ENCODE peak calls at places on chromosomes 16 and 17, in five cellular contexts. I is dorsolateral prefrontal cortex, B is HL-60, J is fibroblast of mammary gland, O is epithelial cell of esophagus. S is an unnamed sample.

GRCh38 chr16:8741636-8742427 is 55.6 kb downstream of the TMEM186 start:
- DNase-seq in I (no peak), B (no peak), J (no peak), O (no peak), S (no peak)

GRCh38 chr17:20908373-20909273 is 134.2 kb downstream of the USP22 start:
- DNase-seq in I (peak; percentile 94), B (peak; percentile 50), J (peak; percentile 65), O (peak; percentile 67), S (peak; percentile 83)

GRCh38 chr17:50649042-50649908 is 14.6 kb downstream of the ABCC3 start:
- DNase-seq in I (no peak), B (no peak), J (peak; percentile 64), O (peak; percentile 30), S (no peak)

GRCh38 chr17:72135546-72136325 is 14.9 kb downstream of the SOX9 start:
- DNase-seq in I (no peak), B (no peak), J (peak; percentile 33), O (no peak), S (no peak)

GRCh38 chr17:61368832-61369468 is 30.7 kb upstream of the TBX2 start:
- DNase-seq in I (no peak), B (no peak), J (no peak), O (no peak), S (no peak)

GRCh38 chr17:81236784-81237183 is 2.1 kb downstream of the TEPSIN start:
- DNase-seq in I (no peak), B (no peak), J (no peak), O (no peak), S (no peak)

GRCh38 chr17:35889818-35890773 is 9.9 kb upstream of the CCL5 start:
- DNase-seq in I (no peak), B (no peak), J (peak; percentile 34), O (peak; percentile 45), S (peak; percentile 72)

GRCh38 chr16:22326369-22326652 is 29.1 kb downstream of the POLR3E start:
- DNase-seq in I (no peak), B (no peak), J (no peak), O (no peak), S (no peak)

GRCh38 chr17:13601776-13602551 is at the start of gene HS3ST3A1:
- DNase-seq in I (no peak), B (no peak), J (peak; percentile 84), O (no peak), S (peak; percentile 48)

GRCh38 chr17:14737984-14738651 is 437.2 kb downstream of the HS3ST3B1 start:
- DNase-seq in I (no peak), B (peak; percentile 82), J (peak; percentile 100), O (peak; percentile 100), S (no peak)

GRCh38 chr17:79340286-79340685 is 265.7 kb downstream of the ENGASE start:
- DNase-seq in I (no peak), B (no peak), J (no peak), O (no peak), S (no peak)

GRCh38 chr16:2663553-2664521 is 18.5 kb upstream of the KCTD5 start:
- DNase-seq in I (no peak), B (no peak), J (peak; percentile 88), O (peak; percentile 92), S (no peak)

GRCh38 chr17:3006801-3007200 is 56.6 kb downstream of the OR1D5 start:
- DNase-seq in I (no peak), B (no peak), J (no peak), O (no peak), S (no peak)

GRCh38 chr16:56974549-56975300 is 13.0 kb downstream of the CETP start:
- DNase-seq in I (no peak), B (no peak), J (no peak), O (no peak), S (no peak)
- TF ChIP-seq CTCF in I (no peak), B (no peak), J (no peak), O (no peak), S (no peak)

GRCh38 chr17:28900986-28901726 is 1.7 kb downstream of the DHRS13 start:
- DNase-seq in I (peak; percentile 39), B (no peak), J (no peak), O (no peak), S (no peak)

GRCh38 chr17:28902819-28903545 is at the start of gene DHRS13:
- DNase-seq in I (peak; percentile 88), B (peak; percentile 96), J (peak; percentile 81), O (peak; percentile 96), S (peak; percentile 97)

GRCh38 chr17:28899212-28899815 is 1.8 kb upstream of the FLOT2 start:
- DNase-seq in I (no peak), B (no peak), J (no peak), O (no peak), S (no peak)

GRCh38 chr17:28904800-28905199 is 1.9 kb upstream of the DHRS13 start:
- DNase-seq in I (no peak), B (no peak), J (no peak), O (peak; percentile 26), S (no peak)

GRCh38 chr17:28901866-28902818 is 737 bp downstream of the DHRS13 start:
- DNase-seq in I (no peak), B (peak; percentile 54), J (no peak), O (peak; percentile 18), S (no peak)
- TF ChIP-seq CTCF in I (no peak), B (no peak), J (no peak), O (no peak), S (no peak)

GRCh38 chr17:52517176-52517575 is 358.7 kb upstream of the CA10 start:
- DNase-seq in I (no peak), B (no peak), J (no peak), O (no peak), S (peak; percentile 22)
- TF ChIP-seq CTCF in I (no peak), B (no peak), J (no peak), O (no peak), S (no peak)

GRCh38 chr17:7992516-7992915 is 9.9 kb upstream of the GUCY2D start:
- DNase-seq in I (no peak), B (no peak), J (peak; percentile 75), O (peak; percentile 97), S (no peak)

GRCh38 chr17:8001976-8002645 is at the start of gene GUCY2D:
- DNase-seq in I (no peak), B (peak; percentile 40), J (no peak), O (no peak), S (no peak)

GRCh38 chr17:7993972-7994589 is 8.3 kb upstream of the GUCY2D start:
- DNase-seq in I (no peak), B (no peak), J (no peak), O (no peak), S (no peak)

GRCh38 chr17:7992924-7993323 is 9.5 kb upstream of the GUCY2D start:
- DNase-seq in I (no peak), B (no peak), J (no peak), O (no peak), S (no peak)

DNA sequence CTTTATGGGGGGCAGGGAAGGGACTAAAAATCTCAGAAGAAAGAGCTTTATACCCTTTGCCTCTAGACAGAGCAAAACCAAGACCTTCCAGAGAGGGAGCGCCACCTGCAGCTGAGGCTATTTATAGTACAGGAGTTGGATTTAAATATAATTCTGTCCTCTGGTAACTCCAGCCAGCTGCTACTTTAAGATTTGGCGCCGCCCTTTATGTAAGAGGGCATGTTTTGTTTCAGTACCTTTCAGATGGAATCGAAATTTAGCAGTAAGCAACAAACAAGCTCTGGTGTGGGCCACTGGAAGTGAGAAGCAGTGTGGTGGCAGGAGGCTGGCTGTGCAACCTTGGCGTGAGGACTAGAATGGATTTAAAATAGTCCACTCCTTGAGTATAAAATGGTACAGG is 5.2 kb upstream of the GUCY2D start:
- DNase-seq in I (no peak), B (no peak), J (no peak), O (peak; percentile 61), S (no peak)
- TF ChIP-seq CTCF in I (peak; percentile 28), B (no peak), J (peak; percentile 39), O (peak; percentile 61), S (no peak)

GRCh38 chr17:4019400-4019799 is 55.2 kb upstream of the ATP2A3 start:
- DNase-seq in I (no peak), B (no peak), J (no peak), O (no peak), S (no peak)

GRCh38 chr17:4018446-4018845 is 54.2 kb upstream of the ATP2A3 start:
- DNase-seq in I (no peak), B (no peak), J (no peak), O (no peak), S (no peak)

GRCh38 chr17:4014148-4014927 is 50.1 kb upstream of the ATP2A3 start:
- DNase-seq in I (no peak), B (no peak), J (no peak), O (no peak), S (no peak)

GRCh38 chr17:4020096-4020495 is 55.9 kb upstream of the ATP2A3 start:
- DNase-seq in I (no peak), B (no peak), J (no peak), O (no peak), S (no peak)

GRCh38 chr17:4017377-4017776 is 53.1 kb upstream of the ATP2A3 start:
- DNase-seq in I (no peak), B (no peak), J (no peak), O (no peak), S (no peak)
- TF ChIP-seq CTCF in I (no peak), B (no peak), J (no peak), O (peak; percentile 13), S (no peak)

DNA sequence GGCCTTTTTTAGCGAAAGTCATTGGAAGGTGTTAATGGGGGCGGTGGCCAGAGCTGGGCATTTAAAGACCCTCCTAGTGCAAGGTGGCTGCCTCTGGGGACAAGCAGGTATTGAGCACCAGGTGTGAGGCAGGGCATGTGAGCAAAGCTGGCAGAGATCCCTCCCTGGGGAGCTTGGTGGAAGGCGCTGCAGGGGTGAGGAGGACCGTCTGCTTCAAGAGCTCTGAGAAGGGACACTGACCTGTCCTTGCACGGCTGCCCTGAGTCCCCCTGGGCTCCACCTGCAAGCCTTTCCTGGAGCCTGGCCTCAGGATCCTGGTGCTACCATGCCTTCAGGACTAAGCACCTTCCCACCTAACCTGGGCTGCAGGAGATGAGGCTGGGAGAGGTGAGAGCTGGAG is 127.0 kb upstream of the CIBAR2 start:
- DNase-seq in I (no peak), B (no peak), J (no peak), O (no peak), S (no peak)
- TF ChIP-seq CTCF in I (no peak), B (no peak), J (no peak), O (no peak), S (no peak)

GRCh38 chr17:57459286-57459915 is 203.1 kb downstream of the MSI2 start:
- DNase-seq in I (no peak), B (no peak), J (peak; percentile 73), O (peak; percentile 67), S (no peak)
- TF ChIP-seq CTCF in I (no peak), B (no peak), J (no peak), O (no peak), S (no peak)

DNA sequence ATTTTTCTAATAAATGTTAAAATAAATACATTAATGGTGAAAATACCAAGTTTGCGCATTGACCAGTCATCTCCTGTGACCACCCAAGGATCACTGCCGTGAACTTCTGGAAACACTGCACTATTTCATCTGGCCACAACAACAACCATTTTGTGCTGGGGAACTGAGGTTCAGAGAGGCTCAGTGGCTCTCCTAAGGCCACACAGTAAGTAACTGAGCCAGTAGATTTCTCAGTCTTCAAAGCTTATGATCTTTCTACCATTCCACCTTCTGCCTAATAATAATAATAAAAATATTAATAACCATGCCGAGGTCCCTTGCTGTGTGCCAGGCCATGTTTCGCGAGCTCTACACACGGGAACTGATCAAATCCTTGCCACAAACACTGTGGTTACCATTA is 182.0 kb downstream of the IRF8 start:
- DNase-seq in I (peak; percentile 2), B (no peak), J (no peak), O (no peak), S (no peak)
- TF ChIP-seq CTCF in I (no peak), B (no peak), J (no peak), O (no peak), S (no peak)

GRCh38 chr17:38404174-38404943 is 23.9 kb upstream of the ARHGAP23 start:
- DNase-seq in I (no peak), B (no peak), J (no peak), O (no peak), S (no peak)
- TF ChIP-seq CTCF in I (no peak), B (no peak), J (no peak), O (no peak), S (no peak)